ENCODE peak calls at places on chromosomes 6 and 20, in nine cellular contexts. P is Peyer's patch, R is upper lobe of right lung, K is GM23248, A is small intestine, L is IMR-90, N is colonic mucosa, Q is PC-3, E is ovary. F is an unnamed sample. For H3K4me1 and H3K9me3, the result is how much of the 10 kb centered on the place peaks cover.

GRCh38 chr6:153272201-153272980 is 141.3 kb upstream of the RGS17 start:
- DNase-seq in P (no peak), R (no peak), K (no peak), A (no peak), L (no peak), N (no peak), Q (no peak), E (no peak), F (no peak)

GRCh38 chr20:49750611-49751396 is 37.1 kb upstream of the B4GALT5 start:
- DNase-seq in P (peak), R (no peak), K (peak), A (peak), L (no peak), N (no peak), Q (no peak), E (no peak), F (no peak)

GRCh38 chr6:12537389-12537788 is 179.2 kb upstream of the PHACTR1 start:
- DNase-seq in P (no peak), R (no peak), K (no peak), A (no peak), L (peak), N (no peak), Q (no peak), E (no peak), F (no peak)

GRCh38 chr6:138844203-138844602 is 48.3 kb downstream of the ECT2L start:
- DNase-seq in P (no peak), R (no peak), K (peak), A (peak), L (peak), N (no peak), Q (no peak), E (peak), F (no peak)

GRCh38 chr6:6645266-6645917 is 56.9 kb downstream of the LY86 start:
- DNase-seq in P (no peak), R (no peak), K (no peak), A (no peak), L (no peak), N (no peak), Q (no peak), E (no peak), F (no peak)

GRCh38 chr6:4640139-4640538 is 136.1 kb upstream of the CDYL start:
- DNase-seq in P (no peak), R (no peak), K (peak), A (no peak), L (peak), N (no peak), Q (peak), E (no peak), F (no peak)

GRCh38 chr6:83057705-83058321 is 7.8 kb downstream of the UBE3D start:
- DNase-seq in P (peak), R (no peak), K (peak), A (peak), L (peak), N (peak), Q (peak), E (peak), F (peak)

GRCh38 chr6:30743099-30744053 is 889 bp upstream of the FLOT1 start:
- DNase-seq in P (peak), R (peak), K (peak), A (peak), L (peak), N (peak), Q (no peak), E (peak), F (peak)

GRCh38 chr6:114092943-114093342 is 122.0 kb upstream of the HDAC2 start:
- DNase-seq in P (no peak), R (no peak), K (no peak), A (peak), L (no peak), N (no peak), Q (no peak), E (no peak), F (no peak)

GRCh38 chr6:29336269-29336668 is 32.4 kb downstream of the OR5V1 start:
- DNase-seq in P (no peak), R (no peak), K (no peak), A (no peak), L (no peak), N (no peak), Q (no peak), E (no peak), F (no peak)

GRCh38 chr6:15661815-15662245 is 998 bp downstream of the DTNBP1 start:
- DNase-seq in P (no peak), R (no peak), K (peak), A (no peak), L (no peak), N (no peak), Q (no peak), E (no peak), F (no peak)

GRCh38 chr6:158654498-158654897 is 4.6 kb downstream of the SYTL3 start:
- DNase-seq in P (peak), R (peak), K (peak), A (no peak), L (peak), N (peak), Q (no peak), E (peak), F (no peak)

GRCh38 chr6:112040933-112041332 is 13.0 kb upstream of the CCN6 start:
- DNase-seq in P (no peak), R (no peak), K (peak), A (no peak), L (no peak), N (no peak), Q (no peak), E (no peak), F (no peak)

GRCh38 chr6:10409766-10410209 is 5.1 kb downstream of the TFAP2A start:
- DNase-seq in P (no peak), R (no peak), K (no peak), A (no peak), L (no peak), N (no peak), Q (no peak), E (no peak), F (no peak)

GRCh38 chr6:71400852-71401251 is 112.2 kb downstream of the OGFRL1 start:
- DNase-seq in P (no peak), R (no peak), K (peak), A (no peak), L (peak), N (no peak), Q (no peak), E (no peak), F (no peak)

GRCh38 chr6:27091661-27092315 is 155.7 kb upstream of the PRSS16 start:
- DNase-seq in P (no peak), R (no peak), K (peak), A (peak), L (peak), N (no peak), Q (peak), E (no peak), F (peak)

GRCh38 chr6:107517274-107517673 is 27.4 kb downstream of the SOBP start:
- DNase-seq in P (no peak), R (no peak), K (no peak), A (no peak), L (no peak), N (no peak), Q (no peak), E (no peak), F (no peak)

GRCh38 chr6:156686429-156686939 is 90.7 kb upstream of the ARID1B start:
- DNase-seq in P (peak), R (no peak), K (peak), A (peak), L (peak), N (no peak), Q (peak), E (peak), F (peak)

GRCh38 chr6:106257195-106257594 is 68.4 kb downstream of the ATG5 start:
- DNase-seq in P (no peak), R (no peak), K (peak), A (peak), L (peak), N (no peak), Q (peak), E (no peak), F (no peak)

GRCh38 chr6:31701666-31702420 is 1.3 kb downstream of the ABHD16A start:
- DNase-seq in P (no peak), R (no peak), K (peak), A (peak), L (peak), N (no peak), Q (no peak), E (no peak), F (no peak)

GRCh38 chr6:46781478-46782378 is 11.5 kb upstream of the MEP1A start:
- DNase-seq in P (peak), R (no peak), K (peak), A (peak), L (peak), N (peak), Q (peak), E (peak), F (peak)

GRCh38 chr6:167443098-167443680 is 118.3 kb downstream of the TTLL2 start:
- DNase-seq in P (no peak), R (no peak), K (no peak), A (no peak), L (no peak), N (no peak), Q (no peak), E (no peak), F (peak)
- H3K4me1 ChIP-seq in P (under half), R (under half), K (under half), A (under half), L (under half), N (under half), Q (under half), E (under half), F (under half)

DNA sequence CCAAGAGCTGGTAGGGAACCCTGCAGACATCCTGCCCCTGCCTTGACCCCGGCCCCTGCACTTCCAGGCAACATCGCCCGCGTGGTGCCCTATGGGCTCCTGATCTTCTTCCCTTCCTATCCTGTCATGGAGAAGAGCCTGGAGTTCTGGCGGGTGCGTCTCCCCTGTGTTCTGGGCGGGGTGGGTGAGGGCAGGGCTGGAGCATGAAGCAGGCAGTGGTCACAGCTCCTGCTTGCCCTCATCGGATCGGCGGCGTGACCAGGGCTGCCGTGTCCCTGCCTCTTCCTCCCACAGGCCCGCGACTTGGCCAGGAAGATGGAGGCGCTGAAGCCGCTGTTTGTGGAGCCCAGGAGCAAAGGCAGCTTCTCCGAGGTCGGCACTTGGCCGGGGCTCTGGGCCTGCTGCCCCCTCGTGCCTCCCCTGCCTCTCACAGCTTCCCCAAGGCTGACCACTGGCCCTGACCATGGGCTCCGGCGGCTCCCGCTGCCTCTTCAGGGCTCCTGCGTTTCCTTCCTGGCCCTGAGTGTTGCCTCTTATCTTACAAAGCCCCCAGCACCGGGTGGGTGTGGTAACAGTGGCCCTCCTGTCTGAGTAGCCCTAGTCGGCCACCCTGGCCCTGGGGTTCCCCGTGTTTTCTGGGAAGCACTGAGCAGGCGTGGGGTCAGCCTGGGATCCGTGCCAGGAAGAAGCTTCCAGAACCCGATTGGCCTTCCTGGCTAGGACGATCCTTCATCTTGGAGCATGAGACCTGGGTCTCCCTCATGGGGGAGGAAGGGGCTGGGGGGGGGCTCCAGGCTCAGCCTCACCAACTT is 8.0 kb upstream of the TNFRSF6B start:
- DNase-seq in P (peak), R (no peak), K (no peak), A (no peak), L (no peak), N (no peak), Q (no peak), E (no peak), F (no peak)
- H3K4me3 ChIP-seq in P (no peak), R (no peak), K (no peak), A (no peak), L (no peak), N (no peak), Q (no peak), E (no peak), F (no peak)

GRCh38 chr6:25874822-25875562 is 949 bp upstream of the SLC17A3 start:
- DNase-seq in P (no peak), R (no peak), K (no peak), A (no peak), L (no peak), N (no peak), Q (no peak), E (no peak), F (no peak)

GRCh38 chr6:25875563-25875905 is 1.5 kb upstream of the SLC17A3 start:
- DNase-seq in P (no peak), R (no peak), K (no peak), A (no peak), L (no peak), N (no peak), Q (no peak), E (no peak), F (no peak)

GRCh38 chr6:25872804-25873203 is 1.2 kb downstream of the SLC17A3 start:
- DNase-seq in P (no peak), R (no peak), K (no peak), A (no peak), L (no peak), N (no peak), Q (no peak), E (no peak), F (no peak)

GRCh38 chr6:25876203-25876602 is 2.2 kb upstream of the SLC17A3 start:
- DNase-seq in P (no peak), R (no peak), K (no peak), A (no peak), L (no peak), N (no peak), Q (no peak), E (peak), F (no peak)

DNA sequence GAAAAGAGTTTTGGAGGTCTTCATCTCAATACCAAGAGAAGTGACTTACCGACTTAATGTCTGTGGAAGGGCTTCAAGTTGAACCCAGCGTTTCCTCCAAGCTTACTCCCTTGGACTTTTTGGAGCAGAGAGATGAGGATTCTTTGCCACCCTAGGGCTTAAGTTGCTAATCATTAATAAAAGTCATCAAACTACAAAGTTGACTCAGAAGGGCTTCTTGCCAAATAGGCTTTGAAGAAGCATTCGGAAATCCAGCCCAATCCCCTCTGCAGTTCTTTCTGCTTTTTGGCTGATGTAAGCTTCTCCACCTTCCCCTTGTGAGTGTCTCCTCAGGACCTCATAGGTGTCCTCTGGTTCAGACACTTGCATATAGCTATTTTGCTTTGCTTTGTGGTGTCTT is at the start of gene SLC17A3:
- DNase-seq in P (no peak), R (no peak), K (no peak), A (no peak), L (no peak), N (no peak), Q (no peak), E (no peak), F (no peak)
- H3K9me3 ChIP-seq in P (under half), R (under half), K (under half), A (under half), L (under half), N (under half), Q (under half), E (under half), F (under half)

GRCh38 chr6:149239573-149240209 is 77.8 kb upstream of the TAB2 start:
- DNase-seq in P (no peak), R (no peak), K (no peak), A (no peak), L (no peak), N (no peak), Q (no peak), E (no peak), F (no peak)

GRCh38 chr6:149242883-149243282 is 74.6 kb upstream of the TAB2 start:
- DNase-seq in P (no peak), R (no peak), K (no peak), A (no peak), L (peak), N (no peak), Q (peak), E (no peak), F (no peak)

GRCh38 chr6:149246691-149247384 is 70.7 kb upstream of the TAB2 start:
- DNase-seq in P (peak), R (no peak), K (no peak), A (no peak), L (no peak), N (no peak), Q (no peak), E (no peak), F (no peak)

GRCh38 chr6:149247385-149247763 is 70.1 kb upstream of the TAB2 start:
- DNase-seq in P (no peak), R (no peak), K (no peak), A (no peak), L (no peak), N (no peak), Q (no peak), E (no peak), F (no peak)

GRCh38 chr6:149244105-149244504 is 73.4 kb upstream of the TAB2 start:
- DNase-seq in P (no peak), R (no peak), K (no peak), A (no peak), L (no peak), N (no peak), Q (no peak), E (no peak), F (no peak)
- H3K4me1 ChIP-seq in P (under half), R (under half), K (under half), A (under half), L (under half), N (under half), Q (under half), E (under half), F (under half)

GRCh38 chr20:46954490-46955038 is 59.9 kb downstream of the EYA2 start:
- DNase-seq in P (no peak), R (no peak), K (peak), A (no peak), L (peak), N (no peak), Q (peak), E (no peak), F (no peak)
- H3K4me3 ChIP-seq in P (no peak), R (no peak), K (no peak), A (no peak), L (peak), N (no peak), Q (no peak), E (no peak), F (no peak)

GRCh38 chr6:168648730-168649129 is 207.7 kb downstream of the SMOC2 start:
- DNase-seq in P (no peak), R (no peak), K (no peak), A (no peak), L (no peak), N (no peak), Q (no peak), E (no peak), F (no peak)
- H3K9me3 ChIP-seq in P (under half), R (under half), K (under half), A (under half), L (under half), N (under half), Q (under half), E (under half), F (under half)

GRCh38 chr20:41047975-41048305 is 19.3 kb downstream of the TOP1 start:
- DNase-seq in P (no peak), R (no peak), K (peak), A (peak), L (no peak), N (no peak), Q (peak), E (no peak), F (no peak)

GRCh38 chr20:41051426-41051825 is 22.8 kb downstream of the TOP1 start:
- DNase-seq in P (no peak), R (no peak), K (no peak), A (peak), L (no peak), N (no peak), Q (no peak), E (no peak), F (no peak)

GRCh38 chr20:41048475-41049242 is 20.0 kb downstream of the TOP1 start:
- DNase-seq in P (no peak), R (no peak), K (no peak), A (peak), L (no peak), N (no peak), Q (no peak), E (no peak), F (no peak)

GRCh38 chr20:41050361-41051019 is 21.9 kb downstream of the TOP1 start:
- DNase-seq in P (no peak), R (no peak), K (peak), A (no peak), L (peak), N (no peak), Q (no peak), E (no peak), F (no peak)

GRCh38 chr20:41049451-41049850 is 20.8 kb downstream of the TOP1 start:
- DNase-seq in P (no peak), R (no peak), K (no peak), A (no peak), L (no peak), N (no peak), Q (no peak), E (no peak), F (no peak)
- H3K4me1 ChIP-seq in P (half or more), R (half or more), K (half or more), A (half or more), L (under half), N (under half), Q (under half), E (under half), F (under half)

GRCh38 chr6:52144196-52145076 is 41.7 kb upstream of the IL17A start:
- DNase-seq in P (no peak), R (no peak), K (no peak), A (no peak), L (no peak), N (no peak), Q (no peak), E (no peak), F (no peak)
- H3K4me3 ChIP-seq in P (no peak), R (no peak), K (no peak), A (no peak), L (no peak), N (no peak), Q (no peak), E (no peak), F (no peak)